ENCODE peak calls at places on chromosomes 5 and 9, in four cellular contexts. C is IMR-90, U is mesendoderm, G is H1. M is an unnamed sample.

GRCh38 chr9:78865757-78866156 is 568.8 kb downstream of the PSAT1 start:
- DNase-seq in U (no peak), C (no peak), G (no peak), M (no peak)

GRCh38 chr9:124214596-124215550 is 42.9 kb upstream of the NEK6 start:
- DNase-seq in U (no peak), G (no peak), C (no peak), M (no peak)

GRCh38 chr5:108720416-108720815 is 27.3 kb upstream of the FER start:
- DNase-seq in U (no peak), G (no peak), C (peak; percentile 21), M (no peak)

GRCh38 chr9:133953976-133954709 is 38.0 kb downstream of the VAV2 start:
- DNase-seq in G (no peak), C (no peak), U (no peak), M (no peak)

GRCh38 chr9:1173211-1173610 is 123.1 kb downstream of the DMRT2 start:
- DNase-seq in G (no peak), C (no peak), U (peak; percentile 76), M (no peak)

GRCh38 chr9:130530932-130531331 is 48.4 kb upstream of the FUBP3 start:
- DNase-seq in C (no peak), G (no peak), U (no peak), M (no peak)

GRCh38 chr5:5351288-5352089 is 71.0 kb upstream of the ICE1 start:
- DNase-seq in C (no peak), U (peak; percentile 63), G (no peak), M (no peak)

GRCh38 chr5:77679791-77680190 is 41.3 kb upstream of the OTP start:
- DNase-seq in C (peak; percentile 57), G (no peak), U (no peak), M (no peak)

GRCh38 chr9:111805841-111806241 is 11.1 kb upstream of the SHOC1 start:
- DNase-seq in U (no peak), C (peak; percentile 75), G (no peak), M (no peak)

GRCh38 chr9:34518896-34519295 is 3.9 kb downstream of the ENHO start:
- DNase-seq in U (no peak), C (no peak), G (no peak), M (no peak)

GRCh38 chr5:95946451-95946850 is 15.2 kb downstream of the ELL2 start:
- DNase-seq in C (no peak), U (no peak), G (no peak), M (no peak)

GRCh38 chr9:133794006-133794760 is 56.0 kb upstream of the SARDH start:
- DNase-seq in U (no peak), G (no peak), C (no peak), M (no peak)

GRCh38 chr5:158970569-158971014 is 129.1 kb downstream of the EBF1 start:
- DNase-seq in C (peak; percentile 21), U (no peak), G (no peak), M (no peak)

GRCh38 chr5:178993236-178993765 is 1.8 kb downstream of the GRM6 start:
- DNase-seq in U (no peak), C (no peak), G (no peak), M (no peak)

GRCh38 chr9:132078369-132079356 is 1.0 kb downstream of the MED27 start:
- DNase-seq in C (peak; percentile 47), U (peak; percentile 10), G (no peak), M (no peak)

GRCh38 chr5:57382665-57383064 is 99.9 kb downstream of the ACTBL2 start:
- DNase-seq in C (no peak), G (no peak), U (peak; percentile 33), M (no peak)

GRCh38 chr5:173671121-173671949 is 54.9 kb upstream of the BOD1 start:
- DNase-seq in U (peak; percentile 44), G (no peak), C (no peak), M (peak; percentile 35)

GRCh38 chr5:39755452-39755851 is 330.7 kb upstream of the DAB2 start:
- DNase-seq in C (peak; percentile 26), G (no peak), U (no peak), M (no peak)

GRCh38 chr9:124551472-124552339 is 44.5 kb upstream of the NR5A1 start:
- DNase-seq in U (peak; percentile 85), G (peak; percentile 78), C (peak; percentile 73), M (peak; percentile 76)

GRCh38 chr9:124779368-124780059 is 2.6 kb downstream of the OLFML2A start:
- DNase-seq in G (peak; percentile 71), U (peak; percentile 90), C (peak; percentile 98), M (peak; percentile 67)

GRCh38 chr5:80781356-80781755 is 126.6 kb upstream of the DHFR start:
- DNase-seq in G (no peak), C (peak; percentile 61), U (no peak), M (no peak)

GRCh38 chr5:178301641-178302040 is 69.0 kb upstream of the PHYKPL start:
- DNase-seq in C (no peak), U (no peak), G (no peak), M (no peak)

DNA sequence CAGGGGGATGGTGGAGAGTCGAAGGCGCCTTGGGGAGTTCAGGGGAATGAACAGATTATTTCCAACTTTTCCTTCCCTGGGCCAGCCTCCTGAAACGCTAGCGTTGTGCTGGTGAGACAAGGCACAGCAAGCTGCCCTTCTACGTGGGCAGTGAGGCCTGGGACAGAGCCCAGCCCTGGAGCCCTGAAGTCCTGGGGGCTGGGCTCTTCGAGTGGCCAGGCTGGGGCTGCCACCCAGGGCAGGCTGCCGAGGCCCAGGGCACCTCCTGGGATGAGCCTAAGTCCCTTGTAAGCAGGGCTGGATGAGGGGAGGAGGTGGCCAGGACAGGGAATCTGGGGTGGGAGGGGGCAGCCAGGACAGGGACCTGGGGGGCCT is 1.4 kb upstream of the LCN12 start:
- DNase-seq in G (no peak), U (no peak), C (no peak), M (no peak)
- H3K4ac ChIP-seq in G (no peak overlapping the region), U (peak overlapping the region; percentile 8), C (no peak overlapping the region), M (no peak overlapping the region)

DNA sequence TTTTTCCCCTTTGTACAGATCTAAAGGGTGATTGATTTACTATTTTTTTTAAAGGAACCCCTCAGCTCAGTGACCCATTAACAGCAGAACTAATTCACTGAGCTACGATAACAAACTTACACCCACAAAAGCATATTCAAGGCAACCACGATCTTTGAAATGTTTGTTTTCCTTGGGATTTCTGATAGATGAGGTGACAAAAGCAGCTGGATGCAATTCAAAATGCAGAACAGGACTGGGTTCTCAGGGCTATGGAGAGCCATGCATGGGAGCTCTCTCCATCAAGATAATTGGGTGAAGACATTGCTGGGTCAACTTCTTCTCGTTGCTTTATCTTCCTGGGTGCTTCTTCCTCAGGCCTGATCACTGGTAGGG is 60.1 kb downstream of the PAPPA start:
- DNase-seq in G (no peak), U (no peak), C (no peak), M (no peak)
- H4K5ac ChIP-seq in G (no peak overlapping the region), U (no peak overlapping the region), C (no peak overlapping the region), M (no peak overlapping the region)

DNA sequence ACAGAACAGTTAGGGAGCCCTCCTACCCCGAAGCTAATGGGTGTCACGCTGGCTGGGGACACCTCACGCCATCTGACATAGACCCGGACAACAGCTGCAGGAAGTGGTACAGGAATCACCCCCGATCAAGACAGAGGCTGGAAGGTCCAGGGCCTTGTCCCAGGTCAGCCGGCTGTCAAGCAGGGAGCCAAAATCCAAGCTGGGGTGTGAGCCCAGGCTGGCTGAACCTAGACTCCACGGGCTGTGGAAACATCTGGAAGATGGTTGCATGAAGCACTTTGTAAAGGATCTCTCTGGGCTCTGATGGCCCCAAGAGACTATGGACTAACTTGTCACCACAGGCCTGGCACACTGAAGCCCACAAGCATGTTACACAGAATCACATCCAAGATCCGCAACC is 68.9 kb upstream of the STXBP1 start:
- DNase-seq in G (no peak), U (no peak), C (no peak), M (no peak)
- H3K4ac ChIP-seq in G (no peak overlapping the region), U (no peak overlapping the region), C (peak overlapping the region; percentile 19), M (no peak overlapping the region)

DNA sequence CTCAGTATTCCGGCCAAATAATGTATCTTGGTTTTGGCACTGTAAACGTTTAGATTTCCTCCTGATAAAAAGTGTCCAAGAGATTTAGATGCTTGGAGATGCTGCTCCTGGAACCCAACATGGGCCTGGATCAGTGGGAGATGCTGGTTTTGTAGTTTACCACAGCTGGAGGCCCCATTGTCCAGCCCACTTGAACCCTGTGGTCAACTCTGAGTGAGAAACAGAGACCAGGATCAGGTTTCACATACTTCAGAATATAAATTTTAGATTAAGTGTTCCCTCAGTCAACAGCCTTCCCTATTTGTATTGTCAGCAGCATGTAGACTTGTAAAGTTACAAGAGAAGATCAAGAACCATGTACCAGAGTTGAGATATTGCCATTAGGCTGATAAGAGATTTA is 144.7 kb upstream of the C9orf72 start:
- DNase-seq in U (no peak), C (no peak), G (no peak), M (no peak)
- H4K5ac ChIP-seq in U (no peak overlapping the region), C (no peak overlapping the region), G (no peak overlapping the region), M (no peak overlapping the region)

DNA sequence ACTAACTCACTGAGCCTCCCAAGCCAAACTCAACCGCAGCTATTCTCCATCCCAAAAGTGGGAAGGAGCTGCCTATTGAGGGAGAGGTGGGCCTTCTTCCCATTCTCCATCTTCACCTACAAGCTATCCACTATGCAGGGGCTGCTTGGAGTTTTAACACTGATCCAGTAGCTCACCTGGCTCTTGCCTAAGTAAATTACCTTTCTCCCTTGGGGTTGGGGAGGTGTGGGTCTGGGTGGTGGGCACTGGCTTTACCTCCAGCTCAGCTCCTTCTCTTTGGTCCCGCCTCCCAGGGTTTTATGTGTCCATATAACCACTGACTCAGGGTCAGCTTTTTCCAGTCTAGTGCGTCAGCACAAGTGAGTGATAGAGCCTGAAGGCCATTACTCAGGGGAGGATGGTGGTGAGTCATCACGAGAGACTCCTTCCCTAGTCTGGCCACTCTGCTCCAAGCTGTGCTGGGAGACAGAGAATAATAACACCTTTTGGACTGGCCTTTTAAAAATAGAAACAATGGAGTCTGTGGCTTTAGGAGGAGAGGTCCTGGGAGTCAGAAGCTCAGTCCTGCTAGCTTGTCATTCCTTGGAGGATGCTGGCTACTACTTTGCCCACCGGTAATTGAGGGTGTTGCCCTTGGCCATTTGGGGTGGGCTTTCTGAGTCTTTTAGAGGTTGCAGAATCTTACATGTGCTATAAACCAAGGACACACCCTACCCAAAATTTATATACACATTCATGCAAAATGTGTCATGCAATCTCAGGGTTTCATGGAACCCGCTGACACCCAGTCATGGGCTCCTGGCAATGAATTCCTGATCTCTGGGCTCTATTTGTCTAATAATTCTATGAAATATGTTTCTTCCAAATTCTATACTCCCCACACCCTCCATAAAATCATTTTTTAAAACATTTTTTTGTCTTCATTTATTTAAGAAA is 35.6 kb upstream of the ATP6V1G1 start:
- DNase-seq in C (peak; percentile 98), G (no peak), U (peak; percentile 82), M (no peak)
- H3K4ac ChIP-seq in C (peak overlapping the region; percentile 94), G (no peak overlapping the region), U (no peak overlapping the region), M (no peak overlapping the region)

DNA sequence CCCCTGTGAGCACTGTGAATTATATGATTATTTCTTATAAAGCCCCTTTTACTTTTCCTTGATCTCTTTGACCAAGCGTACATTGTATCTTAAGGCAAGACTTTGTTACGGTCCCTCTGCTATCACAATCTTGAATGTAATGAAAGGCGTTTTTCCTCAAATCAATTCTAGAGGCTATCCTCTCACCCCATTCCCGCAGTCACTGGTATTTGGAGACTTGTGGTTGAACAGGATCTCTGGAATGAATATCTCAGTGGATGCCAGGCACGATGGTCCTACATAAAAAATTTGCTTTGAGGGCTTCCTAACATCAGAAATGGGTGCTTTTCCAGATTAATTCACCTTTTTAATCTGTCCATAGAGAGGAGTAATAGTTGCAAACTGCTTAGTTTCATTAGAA is 151.4 kb upstream of the PAPPA start:
- DNase-seq in C (no peak), U (no peak), G (no peak), M (no peak)
- H4K5ac ChIP-seq in C (no peak overlapping the region), U (no peak overlapping the region), G (no peak overlapping the region), M (no peak overlapping the region)

GRCh38 chr9:17135578-17135904 is 701 bp downstream of the CNTLN start:
- DNase-seq in U (peak; percentile 65), G (no peak), C (no peak), M (no peak)
- H3K4ac ChIP-seq in U (peak overlapping the region; percentile 37), G (no peak overlapping the region), C (peak overlapping the region; percentile 99), M (no peak overlapping the region)